ENCODE peak calls at places on chromosomes 7 and 10, in four cellular contexts. One of them, this sample, is unnamed.

GRCh38 chr7:88357295-88357694 is 50.6 kb upstream of the STEAP4 start:
- DNase-seq in transverse colon: no peak
- DNase-seq in HepG2: no peak
- DNase-seq in body of pancreas: peak; percentile 40
- DNase-seq in this sample: no peak

GRCh38 chr7:120400806-120401455 is 128.0 kb downstream of the KCND2 start:
- DNase-seq in transverse colon: no peak
- DNase-seq in HepG2: no peak
- DNase-seq in body of pancreas: no peak
- DNase-seq in this sample: no peak

GRCh38 chr10:70773461-70773860 is 11.7 kb downstream of the TBATA start:
- DNase-seq in transverse colon: no peak
- DNase-seq in HepG2: no peak
- DNase-seq in body of pancreas: no peak
- DNase-seq in this sample: no peak

GRCh38 chr10:103188853-103189252 is 4.2 kb downstream of the NT5C2 start:
- DNase-seq in transverse colon: no peak
- DNase-seq in HepG2: no peak
- DNase-seq in body of pancreas: no peak
- DNase-seq in this sample: no peak

GRCh38 chr10:25704622-25705021 is 229.4 kb upstream of the MYO3A start:
- DNase-seq in transverse colon: no peak
- DNase-seq in HepG2: no peak
- DNase-seq in body of pancreas: no peak
- DNase-seq in this sample: no peak

GRCh38 chr10:49161411-49161997 is 26.7 kb downstream of the TMEM273 start:
- DNase-seq in transverse colon: no peak
- DNase-seq in HepG2: no peak
- DNase-seq in body of pancreas: no peak
- DNase-seq in this sample: peak; percentile 7

GRCh38 chr7:69429817-69430501 is 168.3 kb upstream of the AUTS2 start:
- DNase-seq in transverse colon: peak; percentile 8
- DNase-seq in HepG2: no peak
- DNase-seq in body of pancreas: peak; percentile 13
- DNase-seq in this sample: no peak

GRCh38 chr10:3773465-3774017 is 11.5 kb downstream of the KLF6 start:
- DNase-seq in transverse colon: no peak
- DNase-seq in HepG2: no peak
- DNase-seq in body of pancreas: no peak
- DNase-seq in this sample: no peak

GRCh38 chr10:24503627-24504320 is 219.9 kb downstream of the ARHGAP21 start:
- DNase-seq in transverse colon: peak; percentile 65
- DNase-seq in HepG2: peak; percentile 63
- DNase-seq in body of pancreas: peak; percentile 72
- DNase-seq in this sample: peak; percentile 33

GRCh38 chr10:60282771-60283353 is 106.8 kb downstream of the ANK3 start:
- DNase-seq in transverse colon: no peak
- DNase-seq in HepG2: peak; percentile 66
- DNase-seq in body of pancreas: peak; percentile 18
- DNase-seq in this sample: peak; percentile 85

GRCh38 chr7:132410385-132410784 is 165.9 kb downstream of the PLXNA4 start:
- DNase-seq in transverse colon: no peak
- DNase-seq in HepG2: no peak
- DNase-seq in body of pancreas: no peak
- DNase-seq in this sample: peak; percentile 82

GRCh38 chr10:722281-723060 is 33.0 kb upstream of the DIP2C start:
- DNase-seq in transverse colon: no peak
- DNase-seq in HepG2: no peak
- DNase-seq in body of pancreas: no peak
- DNase-seq in this sample: no peak

GRCh38 chr7:98358706-98359105 is 42.2 kb downstream of the BAIAP2L1 start:
- DNase-seq in transverse colon: no peak
- DNase-seq in HepG2: no peak
- DNase-seq in body of pancreas: no peak
- DNase-seq in this sample: no peak

GRCh38 chr7:6227294-6227846 is 45.1 kb downstream of the CYTH3 start:
- DNase-seq in transverse colon: no peak
- DNase-seq in HepG2: no peak
- DNase-seq in body of pancreas: no peak
- DNase-seq in this sample: no peak

GRCh38 chr10:64523065-64523759 is 1002.0 kb downstream of the REEP3 start:
- DNase-seq in transverse colon: no peak
- DNase-seq in HepG2: no peak
- DNase-seq in body of pancreas: no peak
- DNase-seq in this sample: no peak

GRCh38 chr10:129963831-129964501 is at the start of gene EBF3:
- DNase-seq in transverse colon: peak; percentile 44
- DNase-seq in HepG2: no peak
- DNase-seq in body of pancreas: peak; percentile 64
- DNase-seq in this sample: peak; percentile 48

GRCh38 chr10:11810313-11810766 is 12.8 kb upstream of the PROSER2 start:
- DNase-seq in transverse colon: no peak
- DNase-seq in HepG2: peak; percentile 70
- DNase-seq in body of pancreas: no peak
- DNase-seq in this sample: peak; percentile 15

GRCh38 chr7:149598721-149599308 is 101.2 kb upstream of the ZNF746 start:
- DNase-seq in transverse colon: no peak
- DNase-seq in HepG2: peak; percentile 7
- DNase-seq in body of pancreas: peak; percentile 17
- DNase-seq in this sample: peak; percentile 27

GRCh38 chr10:98055875-98056516 is 25.6 kb upstream of the CRTAC1 start:
- DNase-seq in transverse colon: no peak
- DNase-seq in HepG2: no peak
- DNase-seq in body of pancreas: peak; percentile 13
- DNase-seq in this sample: peak; percentile 18

GRCh38 chr7:151447312-151447711 is 7.4 kb upstream of the CRYGN start:
- DNase-seq in transverse colon: no peak
- DNase-seq in HepG2: no peak
- DNase-seq in body of pancreas: no peak
- DNase-seq in this sample: no peak

GRCh38 chr10:12243860-12244620 is 48.1 kb downstream of the CDC123 start:
- DNase-seq in transverse colon: no peak
- DNase-seq in HepG2: no peak
- DNase-seq in body of pancreas: no peak
- DNase-seq in this sample: no peak

GRCh38 chr7:12643001-12643400 is 44.4 kb upstream of the ARL4A start:
- DNase-seq in transverse colon: no peak
- DNase-seq in HepG2: no peak
- DNase-seq in body of pancreas: no peak
- DNase-seq in this sample: no peak

GRCh38 chr7:142847353-142847752 is 7.5 kb upstream of the EPHB6 start:
- DNase-seq in transverse colon: no peak
- DNase-seq in HepG2: no peak
- DNase-seq in body of pancreas: no peak
- DNase-seq in this sample: no peak

GRCh38 chr7:104758504-104758903 is 255.5 kb upstream of the KMT2E start:
- DNase-seq in transverse colon: no peak
- DNase-seq in HepG2: no peak
- DNase-seq in body of pancreas: no peak
- DNase-seq in this sample: no peak

GRCh38 chr10:97531401-97531985 is 32.8 kb downstream of the UBTD1 start:
- DNase-seq in transverse colon: no peak
- DNase-seq in HepG2: no peak
- DNase-seq in body of pancreas: no peak
- DNase-seq in this sample: no peak

GRCh38 chr7:20241491-20242261 is 24.5 kb upstream of the MACC1 start:
- DNase-seq in transverse colon: no peak
- DNase-seq in HepG2: peak; percentile 20
- DNase-seq in body of pancreas: no peak
- DNase-seq in this sample: no peak

GRCh38 chr7:45000096-45001032 is at the start of gene CCM2:
- DNase-seq in transverse colon: peak; percentile 54
- DNase-seq in HepG2: no peak
- DNase-seq in body of pancreas: peak; percentile 48
- DNase-seq in this sample: peak; percentile 49
- TF ChIP-seq POLR2A in transverse colon: peak; percentile 42
- TF ChIP-seq POLR2A in HepG2: peak; percentile 41
- TF ChIP-seq POLR2A in body of pancreas: no peak
- TF ChIP-seq POLR2A in this sample: peak; percentile 25

DNA sequence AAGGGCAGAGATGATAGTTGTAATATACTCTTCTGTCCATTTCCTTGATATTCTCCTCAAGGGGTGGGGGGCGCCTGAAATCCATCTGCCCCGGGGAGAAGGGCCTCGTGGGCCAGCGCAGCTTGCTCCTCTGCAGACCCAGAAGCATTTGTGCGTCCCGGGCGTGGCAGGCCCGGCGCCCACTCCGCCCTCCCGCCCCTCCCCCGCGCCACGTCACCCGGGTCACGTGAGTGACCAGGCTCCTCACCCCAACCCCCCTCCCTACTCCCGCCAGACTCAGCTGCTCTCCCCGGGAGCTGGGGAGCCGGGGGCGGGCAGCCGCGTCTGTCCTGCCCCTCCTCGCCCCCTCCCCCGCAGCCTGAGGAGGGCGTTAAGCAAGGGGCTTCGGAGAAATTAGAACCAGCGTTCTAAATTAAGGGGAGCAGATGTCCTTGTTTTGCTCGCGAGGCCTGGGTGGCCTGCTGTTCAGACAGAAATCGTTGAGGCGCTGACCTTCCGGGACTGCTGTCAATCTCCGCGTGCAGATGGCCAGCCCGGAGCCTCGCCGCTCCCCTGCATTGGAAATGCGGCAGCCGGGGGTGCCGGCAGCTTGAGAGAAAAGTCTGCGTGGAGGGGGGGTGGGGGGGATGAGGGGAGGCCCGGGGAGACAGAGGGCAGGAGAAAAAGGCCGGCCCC is 102.1 kb upstream of the ZNF438 start:
- DNase-seq in transverse colon: peak; percentile 85
- DNase-seq in HepG2: no peak
- DNase-seq in body of pancreas: peak; percentile 85
- DNase-seq in this sample: peak; percentile 58
- TF ChIP-seq POLR2A in transverse colon: no peak
- TF ChIP-seq POLR2A in HepG2: no peak
- TF ChIP-seq POLR2A in body of pancreas: peak; percentile 46
- TF ChIP-seq POLR2A in this sample: no peak

DNA sequence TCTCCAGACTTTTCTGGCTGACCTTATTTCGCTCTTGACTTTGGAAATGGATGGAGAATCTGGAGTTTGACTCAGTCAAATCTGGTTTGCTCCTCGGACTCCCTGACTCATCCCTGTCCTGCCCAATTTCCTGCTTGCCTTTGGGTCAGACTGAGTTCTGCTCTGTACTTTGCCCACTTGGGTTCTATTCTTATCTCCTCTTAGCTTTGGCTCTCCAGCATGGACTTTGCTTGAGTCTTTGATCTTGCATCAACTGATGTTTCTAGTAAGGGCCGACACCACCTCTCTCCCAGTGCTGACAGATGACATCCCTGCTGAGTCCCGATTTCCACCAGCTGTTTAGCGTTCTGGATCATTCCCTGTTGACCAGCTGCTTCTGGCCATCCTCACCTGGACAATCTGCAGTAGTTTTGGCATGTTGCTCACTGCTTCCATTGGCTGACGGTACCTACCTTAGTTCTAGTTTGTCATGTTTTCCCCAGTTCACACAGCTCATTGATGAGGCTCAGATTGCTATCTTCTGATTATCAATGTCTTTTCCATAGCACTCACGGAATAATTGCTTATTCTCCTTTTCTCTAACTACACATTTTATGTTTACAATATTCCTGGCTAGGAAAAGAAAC is 335.4 kb downstream of the SUGCT start:
- DNase-seq in transverse colon: no peak
- DNase-seq in HepG2: peak; percentile 91
- DNase-seq in body of pancreas: no peak
- DNase-seq in this sample: no peak
- TF ChIP-seq POLR2A in transverse colon: no peak
- TF ChIP-seq POLR2A in HepG2: no peak
- TF ChIP-seq POLR2A in body of pancreas: no peak
- TF ChIP-seq POLR2A in this sample: no peak

DNA sequence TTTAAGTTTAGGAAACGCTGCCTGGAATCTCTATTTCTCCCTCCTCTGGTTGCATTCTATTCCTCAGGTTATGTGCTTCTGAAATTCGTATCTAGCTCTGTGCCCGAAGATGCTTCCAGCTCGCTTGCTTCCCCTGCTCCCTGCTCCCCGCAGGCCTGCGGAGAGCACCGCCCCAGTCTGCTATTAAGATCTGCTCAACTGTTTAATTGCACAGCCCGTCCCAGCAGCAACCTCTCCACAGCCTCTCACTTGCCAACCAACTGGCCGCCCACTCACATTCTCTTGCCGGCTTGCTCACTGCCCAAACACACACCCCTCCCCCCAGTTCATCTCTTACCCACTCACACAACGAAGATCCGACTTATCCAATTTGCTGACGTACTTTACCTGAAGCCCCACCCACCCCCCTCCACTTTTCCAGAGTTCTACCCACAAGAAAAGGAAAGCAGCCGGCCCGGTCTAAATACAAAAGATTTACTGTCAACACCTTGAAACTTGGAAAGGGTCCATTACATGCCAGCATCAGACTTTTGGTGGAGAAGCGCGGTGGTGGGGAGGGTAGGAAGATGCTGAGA is 167.3 kb upstream of the KLF14 start:
- DNase-seq in transverse colon: peak; percentile 71
- DNase-seq in HepG2: no peak
- DNase-seq in body of pancreas: peak; percentile 65
- DNase-seq in this sample: no peak
- TF ChIP-seq POLR2A in transverse colon: peak; percentile 26
- TF ChIP-seq POLR2A in HepG2: no peak
- TF ChIP-seq POLR2A in body of pancreas: no peak
- TF ChIP-seq POLR2A in this sample: no peak

GRCh38 chr10:89332718-89333281 is 5.0 kb downstream of the IFIT3 start:
- DNase-seq in transverse colon: no peak
- DNase-seq in HepG2: no peak
- DNase-seq in body of pancreas: no peak
- DNase-seq in this sample: no peak

GRCh38 chr10:89330537-89330936 is 2.7 kb downstream of the IFIT3 start:
- DNase-seq in transverse colon: no peak
- DNase-seq in HepG2: no peak
- DNase-seq in body of pancreas: no peak
- DNase-seq in this sample: no peak

GRCh38 chr10:89327803-89328441 is at the start of gene IFIT3:
- DNase-seq in transverse colon: peak; percentile 52
- DNase-seq in HepG2: peak; percentile 38
- DNase-seq in body of pancreas: peak; percentile 65
- DNase-seq in this sample: peak; percentile 95

GRCh38 chr10:89337493-89337892 is 9.7 kb downstream of the IFIT3 start:
- DNase-seq in transverse colon: no peak
- DNase-seq in HepG2: no peak
- DNase-seq in body of pancreas: no peak
- DNase-seq in this sample: peak; percentile 26

GRCh38 chr10:89332092-89332633 is 4.4 kb downstream of the IFIT3 start:
- DNase-seq in transverse colon: no peak
- DNase-seq in HepG2: peak; percentile 41
- DNase-seq in body of pancreas: no peak
- DNase-seq in this sample: peak; percentile 60
- TF ChIP-seq POLR2A in transverse colon: no peak
- TF ChIP-seq POLR2A in HepG2: no peak
- TF ChIP-seq POLR2A in body of pancreas: no peak
- TF ChIP-seq POLR2A in this sample: no peak

DNA sequence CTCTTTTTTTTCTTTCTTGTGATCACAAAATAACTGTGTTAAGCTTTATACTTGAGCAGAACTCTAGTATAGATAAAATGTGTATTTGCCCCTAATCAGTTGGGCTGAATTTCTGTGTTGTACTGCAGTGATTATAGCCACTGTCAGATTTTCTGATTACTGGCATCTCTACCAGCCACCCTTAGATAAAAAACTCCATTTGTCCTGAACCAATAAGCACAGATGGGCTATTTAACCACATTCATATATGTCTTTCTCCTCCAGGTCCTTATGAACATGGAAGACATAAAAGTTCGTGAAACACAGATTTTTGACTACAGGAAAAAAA is 38.3 kb downstream of the CFAP58 start:
- DNase-seq in transverse colon: no peak
- DNase-seq in HepG2: no peak
- DNase-seq in body of pancreas: no peak
- DNase-seq in this sample: no peak
- TF ChIP-seq POLR2A in transverse colon: no peak
- TF ChIP-seq POLR2A in HepG2: no peak
- TF ChIP-seq POLR2A in body of pancreas: no peak
- TF ChIP-seq POLR2A in this sample: no peak

This sample was measured in endothelial cell of umbilical vein.